ENCODE peak calls at places on chromosomes 2 and 18, in eight cellular contexts. T is suprapubic skin, Z is SK-N-SH, X is upper lobe of right lung, P is retinal pigment epithelial cell, F is MM.1S, V is GM12865, K is pancreas. U is an unnamed sample.

GRCh38 chr2:230861564-230862255 is 3.0 kb upstream of the ITM2C start:
- DNase-seq in V (no peak), K (no peak), T (no peak), Z (no peak), P (no peak), F (peak), X (no peak), U (no peak)

GRCh38 chr2:62415019-62415431 is 91.0 kb downstream of the TMEM17 start:
- DNase-seq in X (no peak), P (no peak), K (no peak), V (peak), T (no peak), Z (no peak), F (peak), U (no peak)

GRCh38 chr2:54646170-54646927 is 77.1 kb upstream of the EML6 start:
- DNase-seq in Z (no peak), F (no peak), T (no peak), P (no peak), X (no peak), V (no peak), K (no peak), U (no peak)

GRCh38 chr2:127637725-127638252 is 8.2 kb upstream of the GPR17 start:
- DNase-seq in Z (no peak), T (no peak), P (no peak), X (no peak), K (no peak), V (no peak), F (no peak), U (no peak)

GRCh38 chr18:24659837-24660720 is 199.6 kb downstream of the HRH4 start:
- DNase-seq in P (no peak), T (no peak), X (no peak), K (peak), V (peak), Z (no peak), F (peak), U (peak)

GRCh38 chr2:84963692-84964405 is 7.1 kb upstream of the KCMF1 start:
- DNase-seq in X (no peak), P (no peak), F (no peak), V (no peak), T (peak), Z (no peak), K (no peak), U (no peak)

GRCh38 chr2:205060269-205060668 is 515.0 kb downstream of the PARD3B start:
- DNase-seq in K (no peak), P (peak), V (no peak), T (no peak), X (no peak), Z (no peak), F (no peak), U (no peak)

GRCh38 chr2:232974431-232974830 is 38.6 kb downstream of the NGEF start:
- DNase-seq in P (no peak), X (no peak), F (no peak), K (peak), T (peak), V (no peak), Z (no peak), U (no peak)

GRCh38 chr18:54647176-54647575 is 56.1 kb downstream of the DYNAP start:
- DNase-seq in F (peak), X (no peak), T (no peak), K (no peak), V (peak), P (peak), Z (peak), U (peak)

GRCh38 chr2:177118636-177119035 is 94.0 kb upstream of the HNRNPA3 start:
- DNase-seq in P (no peak), F (peak), V (no peak), X (no peak), T (no peak), Z (no peak), K (no peak), U (no peak)

GRCh38 chr2:12824771-12825363 is 108.1 kb downstream of the TRIB2 start:
- DNase-seq in P (no peak), K (no peak), X (no peak), V (no peak), T (peak), Z (no peak), F (no peak), U (no peak)

GRCh38 chr2:102237176-102237575 is 50.4 kb downstream of the IL1RL2 start:
- DNase-seq in V (no peak), K (no peak), X (no peak), Z (no peak), T (no peak), P (no peak), F (no peak), U (no peak)

GRCh38 chr2:120912101-120912985 is 176.7 kb downstream of the GLI2 start:
- DNase-seq in X (peak), T (no peak), F (no peak), V (no peak), K (no peak), Z (no peak), P (peak), U (no peak)

GRCh38 chr18:70666936-70667335 is 378.1 kb downstream of the SOCS6 start:
- DNase-seq in K (no peak), V (no peak), X (no peak), T (no peak), Z (no peak), F (no peak), P (no peak), U (no peak)

GRCh38 chr2:222424281-222424728 is at the start of gene SGPP2:
- DNase-seq in P (no peak), V (peak), X (peak), K (peak), Z (no peak), T (no peak), F (peak), U (no peak)

GRCh38 chr2:66189598-66189997 is 245.3 kb upstream of the MEIS1 start:
- DNase-seq in X (no peak), Z (no peak), F (no peak), V (no peak), K (no peak), P (no peak), T (no peak), U (no peak)

GRCh38 chr2:162591403-162592083 is 247.0 kb downstream of the KCNH7 start:
- DNase-seq in V (peak), F (no peak), T (no peak), K (no peak), X (no peak), Z (no peak), P (no peak), U (no peak)

GRCh38 chr2:12020833-12021469 is 274.5 kb downstream of the LPIN1 start:
- DNase-seq in P (no peak), Z (no peak), T (no peak), V (no peak), X (no peak), K (no peak), F (no peak), U (no peak)

GRCh38 chr2:183093857-183094657 is 15.5 kb downstream of the DUSP19 start:
- DNase-seq in T (no peak), P (no peak), Z (no peak), X (no peak), V (peak), F (no peak), K (no peak), U (no peak)

GRCh38 chr2:239106314-239106908 is 258.5 kb downstream of the TWIST2 start:
- DNase-seq in F (peak), P (peak), T (no peak), K (no peak), V (peak), Z (peak), X (no peak), U (no peak)

GRCh38 chr18:24368749-24369148 is 28.9 kb downstream of the OSBPL1A start:
- DNase-seq in K (no peak), F (no peak), Z (no peak), X (no peak), V (peak), T (no peak), P (no peak), U (peak)

GRCh38 chr2:174771631-174772491 is 7.6 kb upstream of the CHRNA1 start:
- DNase-seq in P (no peak), F (peak), X (peak), T (no peak), V (peak), K (peak), Z (peak), U (no peak)

GRCh38 chr2:54755641-54756326 is 32.3 kb downstream of the EML6 start:
- DNase-seq in X (no peak), K (no peak), T (no peak), Z (no peak), V (peak), P (no peak), F (peak), U (peak)

GRCh38 chr2:23615216-23616020 is 230.4 kb downstream of the KLHL29 start:
- DNase-seq in V (no peak), T (no peak), Z (no peak), P (no peak), K (no peak), F (no peak), X (peak), U (no peak)

GRCh38 chr2:160697817-160698216 is 204.2 kb upstream of the RBMS1 start:
- DNase-seq in V (no peak), P (no peak), X (no peak), F (no peak), T (no peak), K (no peak), Z (no peak), U (no peak)

GRCh38 chr2:238093181-238094140 is 6.7 kb upstream of the ESPNL start:
- DNase-seq in Z (peak), V (no peak), F (no peak), T (peak), X (no peak), P (no peak), K (no peak), U (no peak)

GRCh38 chr18:78722391-78722790 is 257.2 kb upstream of the SALL3 start:
- DNase-seq in X (no peak), K (no peak), F (no peak), V (no peak), T (peak), P (no peak), Z (no peak), U (no peak)

GRCh38 chr18:7464245-7464966 is 102.7 kb upstream of the PTPRM start:
- DNase-seq in P (peak), Z (no peak), F (no peak), X (no peak), V (no peak), K (no peak), T (no peak), U (no peak)

GRCh38 chr2:101823849-101824248 is 126.3 kb downstream of the MAP4K4 start:
- DNase-seq in X (no peak), Z (no peak), F (no peak), T (no peak), V (no peak), K (no peak), P (no peak), U (no peak)

GRCh38 chr2:231928481-231928880 is 2.3 kb upstream of the NPPC start:
- DNase-seq in F (no peak), K (peak), V (no peak), X (peak), Z (peak), P (no peak), T (peak), U (no peak)

GRCh38 chr2:10452334-10452733 is 4.2 kb upstream of the ODC1 start:
- DNase-seq in P (no peak), V (no peak), T (no peak), K (no peak), Z (peak), F (no peak), X (peak), U (no peak)

GRCh38 chr18:13017247-13017875 is 26.2 kb downstream of the CEP192 start:
- DNase-seq in F (no peak), T (no peak), K (no peak), Z (no peak), X (no peak), V (no peak), P (no peak), U (no peak)

GRCh38 chr2:202530038-202530437 is 104.7 kb upstream of the FAM117B start:
- DNase-seq in P (no peak), F (no peak), Z (no peak), X (no peak), T (no peak), K (no peak), V (no peak), U (peak)

GRCh38 chr18:76602169-76602568 is 107.1 kb upstream of the ZNF516 start:
- DNase-seq in K (no peak), P (no peak), F (no peak), T (no peak), V (no peak), Z (no peak), X (no peak), U (no peak)

GRCh38 chr2:194706179-194706578 is 950.8 kb upstream of the SLC39A10 start:
- DNase-seq in K (no peak), Z (no peak), X (no peak), F (no peak), V (no peak), P (no peak), T (no peak), U (no peak)

GRCh38 chr2:4909486-4909885 is 782.7 kb upstream of the SOX11 start:
- DNase-seq in V (no peak), T (no peak), P (no peak), K (no peak), Z (no peak), F (no peak), X (no peak), U (no peak)

GRCh38 chr2:25380586-25381360 is 39.0 kb upstream of the DNMT3A start:
- DNase-seq in Z (no peak), X (peak), P (no peak), T (peak), K (no peak), V (no peak), F (peak), U (no peak)

GRCh38 chr2:46803911-46804670 is 111.5 kb downstream of the MCFD2 start:
- DNase-seq in F (no peak), T (no peak), P (peak), X (no peak), Z (peak), V (no peak), K (no peak), U (no peak)

GRCh38 chr2:98730851-98731708 is at the start of gene MGAT4A:
- DNase-seq in F (peak), P (no peak), Z (peak), K (peak), X (peak), T (peak), V (peak), U (no peak)

GRCh38 chr2:98734157-98734556 is 3.2 kb upstream of the MGAT4A start:
- DNase-seq in P (no peak), Z (no peak), K (no peak), X (no peak), F (no peak), T (no peak), V (no peak), U (no peak)

GRCh38 chr2:98731709-98732349 is 897 bp upstream of the MGAT4A start:
- DNase-seq in Z (no peak), F (no peak), P (no peak), V (no peak), K (no peak), T (no peak), X (no peak), U (no peak)

GRCh38 chr2:98730053-98730850 is 680 bp downstream of the MGAT4A start:
- DNase-seq in V (peak), T (no peak), X (peak), P (no peak), F (peak), K (peak), Z (peak), U (peak)

GRCh38 chr2:98732430-98733051 is 1.6 kb upstream of the MGAT4A start:
- DNase-seq in T (no peak), K (no peak), V (no peak), F (no peak), X (no peak), P (no peak), Z (no peak), U (no peak)
- H3K4me3 ChIP-seq in T (no peak), K (peak), V (no peak), F (no peak), X (peak), P (no peak), Z (no peak), U (peak)

GRCh38 chr2:110149330-110150220 is 34.0 kb upstream of the MALL start:
- DNase-seq in V (no peak), T (no peak), K (no peak), F (no peak), Z (no peak), X (no peak), P (peak), U (no peak)
- H3K4me3 ChIP-seq in V (no peak), T (no peak), K (no peak), F (no peak), Z (no peak), X (no peak), P (no peak), U (no peak)

GRCh38 chr18:72542993-72543361 is 1.2 kb downstream of the CBLN2 start:
- DNase-seq in X (no peak), P (no peak), T (no peak), V (no peak), Z (peak), K (no peak), F (peak), U (no peak)
- H3K4me3 ChIP-seq in X (no peak), P (peak), T (peak), V (no peak), Z (peak), K (no peak), F (peak), U (no peak)

DNA sequence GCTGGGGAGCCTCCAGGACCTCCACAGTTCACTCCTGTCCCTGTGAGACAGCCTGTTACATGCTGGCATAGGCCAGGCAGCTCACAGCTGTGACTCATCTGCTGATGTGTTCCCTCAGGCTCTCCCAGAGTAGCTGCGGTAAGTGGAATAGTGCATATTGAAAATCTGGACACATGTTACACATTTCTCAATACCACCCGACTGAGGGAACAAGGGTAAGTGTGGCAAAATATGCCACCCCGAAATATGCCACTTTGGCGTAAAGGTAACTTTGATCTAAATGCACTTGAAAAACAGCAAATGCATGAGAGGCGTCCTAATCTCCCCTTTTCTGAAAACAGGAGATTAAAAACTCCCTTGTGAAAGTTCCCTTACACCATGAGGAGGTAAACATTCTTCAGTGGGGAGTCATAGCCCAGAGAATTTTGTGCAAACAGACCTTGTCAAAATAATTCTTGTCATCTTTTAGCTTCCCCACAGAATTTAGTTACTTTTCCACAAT is 557.9 kb downstream of the CCDC85A start:
- DNase-seq in F (no peak), X (peak), V (no peak), Z (peak), K (no peak), T (no peak), P (peak), U (no peak)
- H3K4me3 ChIP-seq in F (no peak), X (no peak), V (no peak), Z (peak), K (no peak), T (no peak), P (peak), U (no peak)

DNA sequence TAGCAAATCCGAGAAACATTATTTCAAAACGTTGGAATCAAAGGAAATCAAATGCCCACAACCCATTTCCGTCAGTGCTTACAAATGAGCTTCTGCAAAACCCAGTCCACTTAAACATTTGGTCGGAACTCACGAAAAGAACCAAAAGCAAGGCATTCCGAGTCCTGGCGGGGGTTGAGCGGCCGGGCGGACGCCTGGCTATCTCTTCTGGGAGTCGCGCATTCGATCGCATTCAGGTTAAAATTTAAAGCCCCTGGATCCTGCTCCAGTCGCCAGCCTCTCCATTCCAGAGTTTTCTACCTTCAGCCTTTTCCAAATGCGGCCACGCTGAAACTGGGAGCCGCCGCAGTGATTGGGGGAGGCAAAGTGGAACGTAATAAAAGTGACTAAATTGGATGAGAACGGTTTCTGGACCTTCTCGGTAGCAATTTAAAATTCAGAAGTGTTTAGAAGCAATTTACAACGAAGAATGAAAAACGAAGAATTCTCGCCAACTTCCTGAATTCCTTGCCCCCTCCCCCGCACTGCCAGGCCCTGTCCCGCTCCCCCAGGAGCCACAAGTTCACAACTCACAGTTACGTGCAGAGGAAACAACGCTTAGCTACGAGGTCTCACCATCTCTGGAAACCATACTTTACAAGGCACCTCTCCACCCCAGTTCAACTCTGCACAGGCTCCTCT is 1.8 kb upstream of the GATA6 start:
- DNase-seq in V (no peak), T (no peak), F (no peak), K (peak), X (no peak), Z (peak), P (no peak), U (no peak)
- H3K4me3 ChIP-seq in V (no peak), T (peak), F (no peak), K (peak), X (peak), Z (no peak), P (no peak), U (no peak)